ENCODE peak calls at places on chromosomes 7 and 10, in four cellular contexts. N is H54, E is naive B cell, X is ELF-1. A is an unnamed sample.

GRCh38 chr10:11113156-11113555 is 95.5 kb downstream of the CELF2 start:
- DNase-seq in N (no peak), E (peak; percentile 43), X (no peak), A (no peak)

GRCh38 chr7:142864980-142865747 is 10.3 kb downstream of the EPHB6 start:
- DNase-seq in N (no peak), E (no peak), X (no peak), A (no peak)

GRCh38 chr7:26681819-26682418 is 182.5 kb downstream of the SKAP2 start:
- DNase-seq in N (no peak), E (peak; percentile 15), X (no peak), A (no peak)

GRCh38 chr10:519716-520401 is 169.6 kb downstream of the DIP2C start:
- DNase-seq in N (no peak), E (no peak), X (no peak), A (peak; percentile 74)

GRCh38 chr7:116399808-116400207 is 99.7 kb upstream of the CAV2 start:
- DNase-seq in N (peak; percentile 4), E (no peak), X (no peak), A (no peak)

GRCh38 chr7:98199131-98199530 is 12.1 kb upstream of the BHLHA15 start:
- DNase-seq in N (no peak), E (no peak), X (no peak), A (no peak)

GRCh38 chr7:151900591-151901312 is 23.8 kb upstream of the PRKAG2 start:
- DNase-seq in N (no peak), E (no peak), X (no peak), A (no peak)

GRCh38 chr10:62597226-62597625 is 207.3 kb upstream of the ADO start:
- DNase-seq in N (no peak), E (no peak), X (no peak), A (no peak)

GRCh38 chr10:62696798-62697197 is 107.7 kb upstream of the ADO start:
- DNase-seq in N (no peak), E (peak; percentile 39), X (no peak), A (no peak)

GRCh38 chr10:94076325-94076841 is 82.7 kb downstream of the PLCE1 start:
- DNase-seq in N (no peak), E (no peak), X (no peak), A (no peak)

GRCh38 chr7:473211-473734 is 46.4 kb downstream of the PDGFA start:
- DNase-seq in N (no peak), E (no peak), X (no peak), A (peak; percentile 72)

GRCh38 chr7:128104109-128104742 is 73.0 kb upstream of the LRRC4 start:
- DNase-seq in N (no peak), E (peak; percentile 28), X (peak; percentile 32), A (peak; percentile 79)

GRCh38 chr10:44309939-44310761 is 74.7 kb downstream of the CXCL12 start:
- DNase-seq in N (no peak), E (no peak), X (no peak), A (no peak)

GRCh38 chr10:12511651-12512050 is 162.3 kb downstream of the CAMK1D start:
- DNase-seq in N (no peak), E (no peak), X (no peak), A (peak; percentile 48)